ENCODE peak calls at places on chromosome 7, in five cellular contexts. Z is activated CD8-positive, alpha-beta T cell treated with anti-CD3 and anti-CD28 coated beads for 36 hours; X is activated naive CD4-positive, alpha-beta T cell; V is cardiac fibroblast; D is activated CD4-positive, CD25-positive, alpha-beta regulatory T cell. H is an unnamed sample.

GRCh38 chr7:157482517-157483120 is 145.8 kb downstream of the DNAJB6 start:
- DNase-seq in V (no peak), Z (no peak), X (no peak), D (no peak), H (no peak)

GRCh38 chr7:98956937-98957336 is 78.6 kb downstream of the TRRAP start:
- DNase-seq in V (no peak), X (no peak), D (no peak), Z (no peak), H (no peak)

GRCh38 chr7:15603124-15603523 is 41.3 kb upstream of the AGMO start:
- DNase-seq in Z (no peak), V (no peak), D (no peak), X (no peak), H (no peak)

GRCh38 chr7:135165862-135166261 is 4.6 kb downstream of the CYREN start:
- DNase-seq in Z (no peak), X (no peak), V (no peak), D (no peak), H (no peak)

GRCh38 chr7:29567174-29567573 is 3.5 kb downstream of the PRR15 start:
- DNase-seq in X (no peak), V (no peak), D (no peak), Z (no peak), H (no peak)

GRCh38 chr7:104978460-104978859 is 35.5 kb upstream of the KMT2E start:
- DNase-seq in D (no peak), Z (no peak), V (peak), X (no peak), H (no peak)

GRCh38 chr7:80313716-80314115 is 179.1 kb downstream of the GNAI1 start:
- DNase-seq in V (no peak), Z (no peak), D (no peak), X (no peak), H (no peak)

GRCh38 chr7:135290594-135290993 is 57.0 kb downstream of the STRA8 start:
- DNase-seq in X (no peak), D (no peak), Z (no peak), V (no peak), H (no peak)

GRCh38 chr7:56062382-56062781 is 1.7 kb upstream of the SUMF2 start:
- DNase-seq in V (peak), X (no peak), D (no peak), Z (peak), H (no peak)

GRCh38 chr7:94228678-94229077 is 166.0 kb upstream of the COL1A2 start:
- DNase-seq in X (no peak), Z (no peak), D (no peak), V (no peak), H (no peak)

GRCh38 chr7:54292171-54292925 is 249.8 kb upstream of the VSTM2A start:
- DNase-seq in Z (no peak), X (no peak), V (no peak), D (no peak), H (no peak)

GRCh38 chr7:76310102-76310957 is 7.9 kb downstream of the HSPB1 start:
- DNase-seq in V (no peak), Z (no peak), D (no peak), X (no peak), H (no peak)

GRCh38 chr7:30348083-30348560 is 63.7 kb downstream of the ZNRF2 start:
- DNase-seq in Z (peak), X (peak), D (no peak), V (peak), H (peak)

GRCh38 chr7:151271699-151272355 is 23.3 kb upstream of the SMARCD3 start:
- DNase-seq in Z (no peak), V (peak), D (no peak), X (no peak), H (peak)

GRCh38 chr7:143240323-143241168 is 18.7 kb downstream of the TAS2R40 start:
- DNase-seq in Z (peak), V (peak), D (peak), X (no peak), H (peak)

GRCh38 chr7:51224811-51225581 is 91.6 kb downstream of the COBL start:
- DNase-seq in D (no peak), Z (no peak), X (no peak), V (no peak), H (no peak)

GRCh38 chr7:127943541-127944521 is 87.4 kb downstream of the LRRC4 start:
- DNase-seq in X (no peak), Z (no peak), D (no peak), V (peak), H (no peak)

GRCh38 chr7:100080895-100081534 is 508 bp downstream of the ZNF3 start:
- DNase-seq in Z (peak), D (no peak), V (no peak), X (no peak), H (peak)

GRCh38 chr7:106111671-106112117 is 418 bp downstream of the SYPL1 start:
- DNase-seq in X (no peak), Z (peak), V (peak), D (no peak), H (peak)

GRCh38 chr7:140521426-140521825 is 42.1 kb upstream of the MKRN1 start:
- DNase-seq in Z (no peak), V (no peak), X (no peak), D (no peak), H (no peak)

GRCh38 chr7:65953890-65954289 is 28.1 kb downstream of the GUSB start:
- DNase-seq in D (no peak), V (no peak), Z (no peak), X (no peak), H (no peak)

H was measured in HL-60.